ENCODE peak calls at places on chromosome X, in ten cellular contexts. One of them, this sample, is unnamed.

GRCh38 chrX:150365953-150366911 is 3.1 kb downstream of the MAMLD1 start:
- DNase-seq in COR-L47: no peak
- DNase-seq in endothelial cell: peak
- DNase-seq in amygdala: no peak
- DNase-seq in memory B cell: no peak
- DNase-seq in ELR: peak
- DNase-seq in DMS 273 treated with DMSO at 0.1 percent for 48 hours: peak
- DNase-seq in left cardiac atrium: peak
- DNase-seq in GM23248: peak
- DNase-seq in activated CD4-positive, alpha-beta T cell treated with anti-CD3 and anti-CD28 coated beads for 1 hour: no peak
- DNase-seq in this sample: peak

GRCh38 chrX:68429216-68429615 is 4.1 kb downstream of the OPHN1 start:
- DNase-seq in COR-L47: no peak
- DNase-seq in endothelial cell: no peak
- DNase-seq in amygdala: no peak
- DNase-seq in memory B cell: no peak
- DNase-seq in ELR: peak
- DNase-seq in DMS 273 treated with DMSO at 0.1 percent for 48 hours: no peak
- DNase-seq in left cardiac atrium: no peak
- DNase-seq in GM23248: peak
- DNase-seq in activated CD4-positive, alpha-beta T cell treated with anti-CD3 and anti-CD28 coated beads for 1 hour: no peak
- DNase-seq in this sample: no peak

GRCh38 chrX:17542123-17542522 is 167.1 kb downstream of the NHS start:
- DNase-seq in COR-L47: no peak
- DNase-seq in endothelial cell: no peak
- DNase-seq in amygdala: no peak
- DNase-seq in memory B cell: no peak
- DNase-seq in ELR: no peak
- DNase-seq in DMS 273 treated with DMSO at 0.1 percent for 48 hours: no peak
- DNase-seq in left cardiac atrium: no peak
- DNase-seq in GM23248: no peak
- DNase-seq in activated CD4-positive, alpha-beta T cell treated with anti-CD3 and anti-CD28 coated beads for 1 hour: no peak
- DNase-seq in this sample: no peak

GRCh38 chrX:96764864-96765263 is 80.2 kb downstream of the DIAPH2 start:
- DNase-seq in COR-L47: no peak
- DNase-seq in endothelial cell: no peak
- DNase-seq in amygdala: no peak
- DNase-seq in memory B cell: no peak
- DNase-seq in ELR: no peak
- DNase-seq in DMS 273 treated with DMSO at 0.1 percent for 48 hours: no peak
- DNase-seq in left cardiac atrium: no peak
- DNase-seq in GM23248: no peak
- DNase-seq in activated CD4-positive, alpha-beta T cell treated with anti-CD3 and anti-CD28 coated beads for 1 hour: no peak
- DNase-seq in this sample: no peak

GRCh38 chrX:46433892-46434291 is 111.3 kb downstream of the ZNF674 start:
- DNase-seq in COR-L47: no peak
- DNase-seq in endothelial cell: no peak
- DNase-seq in amygdala: no peak
- DNase-seq in memory B cell: no peak
- DNase-seq in ELR: no peak
- DNase-seq in DMS 273 treated with DMSO at 0.1 percent for 48 hours: no peak
- DNase-seq in left cardiac atrium: no peak
- DNase-seq in GM23248: peak
- DNase-seq in activated CD4-positive, alpha-beta T cell treated with anti-CD3 and anti-CD28 coated beads for 1 hour: no peak
- DNase-seq in this sample: no peak

GRCh38 chrX:16162391-16162790 is 4.9 kb upstream of the MAGEB17 start:
- DNase-seq in COR-L47: no peak
- DNase-seq in endothelial cell: no peak
- DNase-seq in amygdala: no peak
- DNase-seq in memory B cell: no peak
- DNase-seq in ELR: no peak
- DNase-seq in DMS 273 treated with DMSO at 0.1 percent for 48 hours: no peak
- DNase-seq in left cardiac atrium: no peak
- DNase-seq in GM23248: no peak
- DNase-seq in activated CD4-positive, alpha-beta T cell treated with anti-CD3 and anti-CD28 coated beads for 1 hour: no peak
- DNase-seq in this sample: no peak

GRCh38 chrX:94204524-94204923 is 530.5 kb downstream of the FAM133A start:
- DNase-seq in COR-L47: no peak
- DNase-seq in endothelial cell: no peak
- DNase-seq in amygdala: no peak
- DNase-seq in memory B cell: no peak
- DNase-seq in ELR: no peak
- DNase-seq in DMS 273 treated with DMSO at 0.1 percent for 48 hours: no peak
- DNase-seq in left cardiac atrium: no peak
- DNase-seq in GM23248: no peak
- DNase-seq in activated CD4-positive, alpha-beta T cell treated with anti-CD3 and anti-CD28 coated beads for 1 hour: no peak
- DNase-seq in this sample: no peak

GRCh38 chrX:40938418-40938817 is 146.8 kb upstream of the USP9X start:
- DNase-seq in COR-L47: no peak
- DNase-seq in endothelial cell: no peak
- DNase-seq in amygdala: no peak
- DNase-seq in memory B cell: no peak
- DNase-seq in ELR: peak
- DNase-seq in DMS 273 treated with DMSO at 0.1 percent for 48 hours: no peak
- DNase-seq in left cardiac atrium: no peak
- DNase-seq in GM23248: peak
- DNase-seq in activated CD4-positive, alpha-beta T cell treated with anti-CD3 and anti-CD28 coated beads for 1 hour: no peak
- DNase-seq in this sample: no peak

GRCh38 chrX:132858018-132858417 is 100.4 kb downstream of the HS6ST2 start:
- DNase-seq in COR-L47: no peak
- DNase-seq in endothelial cell: no peak
- DNase-seq in amygdala: no peak
- DNase-seq in memory B cell: no peak
- DNase-seq in ELR: no peak
- DNase-seq in DMS 273 treated with DMSO at 0.1 percent for 48 hours: no peak
- DNase-seq in left cardiac atrium: no peak
- DNase-seq in GM23248: no peak
- DNase-seq in activated CD4-positive, alpha-beta T cell treated with anti-CD3 and anti-CD28 coated beads for 1 hour: no peak
- DNase-seq in this sample: no peak

GRCh38 chrX:119791437-119792231 is at the start of gene RPL39:
- DNase-seq in COR-L47: peak
- DNase-seq in endothelial cell: peak
- DNase-seq in amygdala: peak
- DNase-seq in memory B cell: peak
- DNase-seq in ELR: peak
- DNase-seq in DMS 273 treated with DMSO at 0.1 percent for 48 hours: peak
- DNase-seq in left cardiac atrium: peak
- DNase-seq in GM23248: peak
- DNase-seq in activated CD4-positive, alpha-beta T cell treated with anti-CD3 and anti-CD28 coated beads for 1 hour: peak
- DNase-seq in this sample: peak

GRCh38 chrX:56397636-56398035 is 165.5 kb downstream of the KLF8 start:
- DNase-seq in COR-L47: no peak
- DNase-seq in endothelial cell: no peak
- DNase-seq in amygdala: no peak
- DNase-seq in memory B cell: no peak
- DNase-seq in ELR: no peak
- DNase-seq in DMS 273 treated with DMSO at 0.1 percent for 48 hours: no peak
- DNase-seq in left cardiac atrium: no peak
- DNase-seq in GM23248: no peak
- DNase-seq in activated CD4-positive, alpha-beta T cell treated with anti-CD3 and anti-CD28 coated beads for 1 hour: no peak
- DNase-seq in this sample: no peak

GRCh38 chrX:149630681-149631292 is 805 bp downstream of the TMEM185A start:
- DNase-seq in COR-L47: no peak
- DNase-seq in endothelial cell: no peak
- DNase-seq in amygdala: no peak
- DNase-seq in memory B cell: no peak
- DNase-seq in ELR: peak
- DNase-seq in DMS 273 treated with DMSO at 0.1 percent for 48 hours: no peak
- DNase-seq in left cardiac atrium: no peak
- DNase-seq in GM23248: peak
- DNase-seq in activated CD4-positive, alpha-beta T cell treated with anti-CD3 and anti-CD28 coated beads for 1 hour: no peak
- DNase-seq in this sample: no peak

GRCh38 chrX:68634649-68635227 is 12.7 kb upstream of the STARD8 start:
- DNase-seq in COR-L47: no peak
- DNase-seq in endothelial cell: no peak
- DNase-seq in amygdala: no peak
- DNase-seq in memory B cell: no peak
- DNase-seq in ELR: no peak
- DNase-seq in DMS 273 treated with DMSO at 0.1 percent for 48 hours: no peak
- DNase-seq in left cardiac atrium: no peak
- DNase-seq in GM23248: peak
- DNase-seq in activated CD4-positive, alpha-beta T cell treated with anti-CD3 and anti-CD28 coated beads for 1 hour: no peak
- DNase-seq in this sample: no peak

GRCh38 chrX:132025085-132025484 is 2.0 kb downstream of the STK26 start:
- DNase-seq in COR-L47: no peak
- DNase-seq in endothelial cell: no peak
- DNase-seq in amygdala: no peak
- DNase-seq in memory B cell: no peak
- DNase-seq in ELR: no peak
- DNase-seq in DMS 273 treated with DMSO at 0.1 percent for 48 hours: no peak
- DNase-seq in left cardiac atrium: no peak
- DNase-seq in GM23248: no peak
- DNase-seq in activated CD4-positive, alpha-beta T cell treated with anti-CD3 and anti-CD28 coated beads for 1 hour: no peak
- DNase-seq in this sample: no peak

GRCh38 chrX:54926978-54927377 is 6.4 kb downstream of the TRO start:
- DNase-seq in COR-L47: no peak
- DNase-seq in endothelial cell: no peak
- DNase-seq in amygdala: no peak
- DNase-seq in memory B cell: no peak
- DNase-seq in ELR: no peak
- DNase-seq in DMS 273 treated with DMSO at 0.1 percent for 48 hours: no peak
- DNase-seq in left cardiac atrium: no peak
- DNase-seq in GM23248: no peak
- DNase-seq in activated CD4-positive, alpha-beta T cell treated with anti-CD3 and anti-CD28 coated beads for 1 hour: no peak
- DNase-seq in this sample: no peak

GRCh38 chrX:41670108-41670507 is 18.7 kb upstream of the GPR34 start:
- DNase-seq in COR-L47: no peak
- DNase-seq in endothelial cell: no peak
- DNase-seq in amygdala: no peak
- DNase-seq in memory B cell: no peak
- DNase-seq in ELR: peak
- DNase-seq in DMS 273 treated with DMSO at 0.1 percent for 48 hours: no peak
- DNase-seq in left cardiac atrium: no peak
- DNase-seq in GM23248: peak
- DNase-seq in activated CD4-positive, alpha-beta T cell treated with anti-CD3 and anti-CD28 coated beads for 1 hour: no peak
- DNase-seq in this sample: no peak

GRCh38 chrX:19626230-19626629 is 110.9 kb upstream of the MAP3K15 start:
- DNase-seq in COR-L47: no peak
- DNase-seq in endothelial cell: no peak
- DNase-seq in amygdala: no peak
- DNase-seq in memory B cell: no peak
- DNase-seq in ELR: no peak
- DNase-seq in DMS 273 treated with DMSO at 0.1 percent for 48 hours: no peak
- DNase-seq in left cardiac atrium: no peak
- DNase-seq in GM23248: no peak
- DNase-seq in activated CD4-positive, alpha-beta T cell treated with anti-CD3 and anti-CD28 coated beads for 1 hour: no peak
- DNase-seq in this sample: no peak

GRCh38 chrX:26952213-26952612 is 510.9 kb downstream of the PPP4R3C start:
- DNase-seq in COR-L47: no peak
- DNase-seq in endothelial cell: no peak
- DNase-seq in amygdala: no peak
- DNase-seq in memory B cell: no peak
- DNase-seq in ELR: no peak
- DNase-seq in DMS 273 treated with DMSO at 0.1 percent for 48 hours: no peak
- DNase-seq in left cardiac atrium: no peak
- DNase-seq in GM23248: peak
- DNase-seq in activated CD4-positive, alpha-beta T cell treated with anti-CD3 and anti-CD28 coated beads for 1 hour: no peak
- DNase-seq in this sample: no peak

GRCh38 chrX:48025561-48025960 is 18.8 kb downstream of the SPACA5 start:
- DNase-seq in COR-L47: no peak
- DNase-seq in endothelial cell: peak
- DNase-seq in amygdala: no peak
- DNase-seq in memory B cell: peak
- DNase-seq in ELR: peak
- DNase-seq in DMS 273 treated with DMSO at 0.1 percent for 48 hours: no peak
- DNase-seq in left cardiac atrium: no peak
- DNase-seq in GM23248: peak
- DNase-seq in activated CD4-positive, alpha-beta T cell treated with anti-CD3 and anti-CD28 coated beads for 1 hour: no peak
- DNase-seq in this sample: no peak

GRCh38 chrX:53263597-53264094 is 17.7 kb downstream of the IQSEC2 start:
- DNase-seq in COR-L47: no peak
- DNase-seq in endothelial cell: no peak
- DNase-seq in amygdala: no peak
- DNase-seq in memory B cell: no peak
- DNase-seq in ELR: peak
- DNase-seq in DMS 273 treated with DMSO at 0.1 percent for 48 hours: no peak
- DNase-seq in left cardiac atrium: no peak
- DNase-seq in GM23248: peak
- DNase-seq in activated CD4-positive, alpha-beta T cell treated with anti-CD3 and anti-CD28 coated beads for 1 hour: no peak
- DNase-seq in this sample: no peak

GRCh38 chrX:10101269-10101668 is 55.5 kb upstream of the CLCN4 start:
- DNase-seq in COR-L47: no peak
- DNase-seq in endothelial cell: no peak
- DNase-seq in amygdala: no peak
- DNase-seq in memory B cell: no peak
- DNase-seq in ELR: peak
- DNase-seq in DMS 273 treated with DMSO at 0.1 percent for 48 hours: no peak
- DNase-seq in left cardiac atrium: no peak
- DNase-seq in GM23248: no peak
- DNase-seq in activated CD4-positive, alpha-beta T cell treated with anti-CD3 and anti-CD28 coated beads for 1 hour: no peak
- DNase-seq in this sample: no peak

GRCh38 chrX:126489141-126489540 is 63.5 kb downstream of the DCAF12L1 start:
- DNase-seq in COR-L47: no peak
- DNase-seq in endothelial cell: no peak
- DNase-seq in amygdala: no peak
- DNase-seq in memory B cell: no peak
- DNase-seq in ELR: no peak
- DNase-seq in DMS 273 treated with DMSO at 0.1 percent for 48 hours: no peak
- DNase-seq in left cardiac atrium: no peak
- DNase-seq in GM23248: no peak
- DNase-seq in activated CD4-positive, alpha-beta T cell treated with anti-CD3 and anti-CD28 coated beads for 1 hour: no peak
- DNase-seq in this sample: no peak